ENCODE peak calls at places on chromosomes 4 and X, in ten cellular contexts. R is stomach, C is suprapubic skin, A is heart left ventricle, P is A549, K is NB4, B is GM12891, H is breast epithelium, S is adrenal gland, V is uterus. Z is an unnamed sample.

GRCh38 chr4:61877893-61878292 is 677.8 kb downstream of the ADGRL3 start:
- DNase-seq in B (no peak), A (no peak), P (no peak), S (no peak), C (no peak), K (peak; percentile 73), H (no peak), R (no peak), V (no peak), Z (no peak)

GRCh38 chr4:19380600-19380999 is 871.1 kb upstream of the SLIT2 start:
- DNase-seq in B (no peak), H (no peak), R (no peak), C (no peak), S (no peak), K (no peak), A (no peak), V (no peak), P (no peak), Z (no peak)

GRCh38 chrX:14934423-14934822 is 61.2 kb downstream of the MOSPD2 start:
- DNase-seq in R (no peak), V (no peak), P (no peak), K (no peak), B (no peak), H (no peak), A (no peak), S (no peak), C (no peak), Z (no peak)

GRCh38 chr4:139030614-139031235 is 15.1 kb downstream of the NOCT start:
- DNase-seq in P (peak; percentile 35), S (peak; percentile 80), C (no peak), B (peak; percentile 57), A (no peak), R (peak; percentile 79), V (peak; percentile 70), K (peak; percentile 82), H (peak; percentile 63), Z (peak; percentile 39)

GRCh38 chr4:184548651-184549341 is 74.4 kb upstream of the IRF2 start:
- DNase-seq in V (no peak), P (no peak), A (no peak), K (peak; percentile 75), R (no peak), B (no peak), S (no peak), C (no peak), H (no peak), Z (no peak)

GRCh38 chr4:139665079-139665689 is 435 bp upstream of the MGST2 start:
- DNase-seq in H (no peak), A (no peak), V (no peak), K (no peak), S (no peak), P (no peak), R (no peak), C (no peak), B (no peak), Z (no peak)

GRCh38 chr4:77600521-77601451 is 4.8 kb upstream of the CXCL13 start:
- DNase-seq in V (no peak), K (peak; percentile 40), R (peak; percentile 45), S (peak; percentile 24), C (no peak), H (no peak), A (no peak), P (peak; percentile 42), B (no peak), Z (no peak)

GRCh38 chrX:115284877-115285276 is 4.6 kb upstream of the LUZP4 start:
- DNase-seq in C (no peak), K (no peak), R (no peak), P (no peak), V (no peak), S (no peak), A (no peak), H (no peak), B (no peak), Z (no peak)

GRCh38 chr4:15149842-15150592 is 147.7 kb downstream of the CPEB2 start:
- DNase-seq in B (no peak), R (peak; percentile 60), A (peak; percentile 88), K (peak; percentile 92), P (peak; percentile 43), S (peak; percentile 80), C (peak; percentile 89), V (peak; percentile 55), H (peak; percentile 77), Z (peak; percentile 10)

GRCh38 chr4:11847161-11847560 is 418.5 kb upstream of the HS3ST1 start:
- DNase-seq in V (no peak), P (no peak), C (no peak), S (no peak), K (no peak), A (no peak), B (no peak), H (no peak), R (no peak), Z (no peak)

GRCh38 chrX:137565921-137566745 is at the start of gene ZIC3:
- DNase-seq in C (no peak), K (no peak), A (peak; percentile 71), V (peak; percentile 36), S (peak; percentile 66), R (peak; percentile 63), H (no peak), P (no peak), B (no peak), Z (no peak)

GRCh38 chr4:24285759-24286158 is 298.6 kb downstream of the DHX15 start:
- DNase-seq in H (no peak), R (no peak), B (no peak), V (no peak), K (no peak), C (no peak), S (no peak), P (no peak), A (no peak), Z (no peak)

DNA sequence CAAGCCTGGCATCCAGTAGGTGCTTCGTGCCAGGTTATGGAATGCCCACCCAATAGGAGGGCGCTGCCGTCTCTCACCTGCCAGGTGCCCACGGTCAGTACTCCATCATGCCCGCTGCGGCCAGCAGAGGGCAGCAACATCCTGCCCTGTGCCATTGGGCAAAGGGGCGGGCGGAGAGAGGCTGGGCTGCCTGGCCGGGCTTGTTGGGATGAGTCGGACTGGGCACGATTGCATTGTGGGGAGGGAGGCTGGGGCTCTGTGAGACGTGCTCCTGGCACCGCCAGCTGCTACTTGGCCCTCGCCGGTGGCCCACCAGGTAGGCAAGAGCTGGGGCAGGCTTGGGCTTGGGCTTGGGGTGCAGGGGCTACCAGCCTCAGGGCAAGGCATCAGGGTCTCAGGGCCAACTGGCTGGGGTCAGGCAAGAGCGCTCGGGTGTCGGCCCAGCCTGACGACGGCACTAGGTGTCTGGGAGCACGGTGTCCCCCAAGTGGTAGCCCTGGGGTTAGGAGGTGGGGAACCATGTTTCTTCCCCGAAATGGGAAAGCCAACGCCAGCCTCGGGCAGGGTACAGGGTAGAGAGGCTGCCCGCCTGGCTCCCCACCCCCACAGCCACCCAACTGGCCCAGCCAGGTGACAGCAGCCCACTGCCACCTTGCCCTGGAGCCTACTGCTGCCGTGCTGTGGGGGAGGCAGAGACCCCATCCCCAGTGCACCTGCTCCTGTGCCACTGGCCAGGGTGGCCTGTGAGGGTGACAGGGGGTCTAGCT is at the start of gene PLXNB3:
- DNase-seq in S (peak; percentile 86), B (peak; percentile 64), A (peak; percentile 88), C (peak; percentile 89), V (peak; percentile 70), H (peak; percentile 78), P (peak; percentile 77), R (peak; percentile 88), K (peak; percentile 78), Z (peak; percentile 85)
- TF ChIP-seq POLR2A in S (no peak), B (no peak), A (no peak), C (no peak), V (no peak), H (no peak), P (peak; percentile 14), R (no peak), K (no peak), Z (no peak)

GRCh38 chrX:125172531-125172930 is 147.1 kb upstream of the TEX13C start:
- DNase-seq in B (no peak), H (no peak), K (no peak), P (no peak), S (no peak), A (no peak), V (no peak), R (no peak), C (no peak), Z (no peak)
- TF ChIP-seq POLR2A in B (no peak), H (no peak), K (no peak), P (no peak), S (no peak), A (no peak), V (no peak), R (no peak), C (no peak), Z (no peak)

GRCh38 chr4:10455133-10455532 is 2.1 kb downstream of the ZNF518B start:
- DNase-seq in S (no peak), A (no peak), B (no peak), V (no peak), C (no peak), P (no peak), K (no peak), H (no peak), R (no peak), Z (no peak)

GRCh38 chr4:10456270-10457254 is 664 bp downstream of the ZNF518B start:
- DNase-seq in S (peak; percentile 55), V (peak; percentile 26), K (peak; percentile 16), H (no peak), B (peak; percentile 60), C (no peak), P (peak; percentile 11), A (peak; percentile 74), R (peak; percentile 50), Z (peak; percentile 49)

GRCh38 chr4:10458190-10458589 is 964 bp upstream of the ZNF518B start:
- DNase-seq in C (no peak), P (no peak), R (no peak), V (no peak), A (no peak), S (peak; percentile 21), B (no peak), H (no peak), K (no peak), Z (no peak)

GRCh38 chr4:10459305-10459704 is 2.1 kb upstream of the ZNF518B start:
- DNase-seq in K (no peak), A (no peak), B (no peak), H (no peak), C (no peak), S (no peak), V (no peak), P (no peak), R (no peak), Z (no peak)

DNA sequence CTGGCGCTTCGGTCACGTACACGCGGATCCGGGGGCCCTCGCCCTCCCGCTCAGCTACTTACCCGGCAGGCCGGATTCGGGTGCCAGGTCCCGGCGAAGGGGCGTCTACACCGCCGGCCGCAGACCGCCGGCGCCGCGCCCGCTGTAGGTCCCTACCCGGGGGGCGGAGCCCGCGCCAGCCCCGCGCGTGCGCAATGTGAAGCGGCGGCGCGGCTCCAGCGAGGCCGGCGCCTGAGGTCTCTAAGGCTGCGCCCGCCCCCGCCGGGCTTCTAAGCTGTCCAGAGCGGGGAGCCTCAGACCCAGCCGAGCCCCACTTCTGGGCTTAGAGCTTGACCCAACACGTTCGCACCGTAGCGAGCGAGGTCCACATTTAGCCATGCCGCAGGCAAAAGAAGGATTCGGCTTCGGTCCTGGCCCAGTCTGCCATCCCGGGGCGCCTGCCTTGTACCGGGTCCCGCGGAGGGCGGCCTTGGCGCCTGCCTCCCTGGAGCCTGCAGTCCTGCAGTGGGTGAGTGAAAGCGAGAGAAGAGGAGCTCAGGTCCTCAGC is at the start of gene ZNF518B:
- DNase-seq in S (peak; percentile 74), K (peak; percentile 37), V (peak; percentile 56), P (peak; percentile 52), A (peak; percentile 91), H (no peak), B (peak; percentile 82), R (peak; percentile 67), C (peak; percentile 80), Z (peak; percentile 66)
- TF ChIP-seq POLR2A in S (peak; percentile 37), K (no peak), V (peak; percentile 13), P (peak; percentile 23), A (no peak), H (no peak), B (no peak), R (no peak), C (no peak), Z (no peak)

GRCh38 chr4:99574530-99575314 is at the start of gene MTTP:
- DNase-seq in V (no peak), R (no peak), B (no peak), S (no peak), H (no peak), A (no peak), K (no peak), P (no peak), C (no peak), Z (no peak)
- TF ChIP-seq POLR2A in V (no peak), R (no peak), B (no peak), S (no peak), H (no peak), A (no peak), K (no peak), P (no peak), C (no peak), Z (no peak)